ENCODE peak calls at places on chromosome 12, in ten cellular contexts. U, S, R, L, E, Q, M, K, I and C are unnamed samples.
A peak's percentile ranks its signal among the peaks of the same experiment; 100 is the strongest.

GRCh38 chr12:104792570-104792969 is 165.5 kb downstream of the SLC41A2 start:
- DNase-seq in U (peak; percentile 47), S (no peak), R (peak; percentile 96), L (no peak), E (no peak), Q (peak; percentile 35), M (no peak), K (peak; percentile 39), I (peak; percentile 60), C (peak; percentile 93)

GRCh38 chr12:90627180-90627896 is 327.6 kb downstream of the CCER1 start:
- DNase-seq in U (no peak), S (no peak), R (peak; percentile 80), L (no peak), E (no peak), Q (no peak), M (peak; percentile 6), K (no peak), I (no peak), C (peak; percentile 47)

GRCh38 chr12:130873106-130873795 is 1.4 kb downstream of the RAN start:
- DNase-seq in U (no peak), S (no peak), R (peak; percentile 12), L (no peak), E (no peak), Q (no peak), M (no peak), K (no peak), I (no peak), C (no peak)

GRCh38 chr12:75939016-75939642 is 92.4 kb downstream of the PHLDA1 start:
- DNase-seq in U (no peak), S (no peak), R (no peak), L (no peak), E (no peak), Q (no peak), M (no peak), K (no peak), I (no peak), C (no peak)

GRCh38 chr12:62215506-62215905 is 44.7 kb upstream of the USP15 start:
- DNase-seq in U (no peak), S (no peak), R (no peak), L (no peak), E (no peak), Q (no peak), M (no peak), K (no peak), I (no peak), C (no peak)

GRCh38 chr12:25959069-25959961 is 833 bp downstream of the RASSF8 start:
- DNase-seq in U (peak; percentile 15), S (no peak), R (peak; percentile 91), L (peak; percentile 49), E (no peak), Q (no peak), M (peak; percentile 83), K (no peak), I (no peak), C (peak; percentile 86)

GRCh38 chr12:110270125-110270962 is 10.7 kb upstream of the ATP2A2 start:
- DNase-seq in U (no peak), S (no peak), R (peak; percentile 81), L (peak; percentile 60), E (no peak), Q (no peak), M (no peak), K (no peak), I (peak; percentile 42), C (peak; percentile 51)

GRCh38 chr12:18414671-18415070 is 153.4 kb downstream of the PIK3C2G start:
- DNase-seq in U (no peak), S (no peak), R (no peak), L (no peak), E (no peak), Q (no peak), M (no peak), K (no peak), I (no peak), C (no peak)

GRCh38 chr12:75913502-75914110 is 118.0 kb downstream of the PHLDA1 start:
- DNase-seq in U (no peak), S (no peak), R (no peak), L (peak; percentile 37), E (no peak), Q (no peak), M (no peak), K (no peak), I (no peak), C (no peak)

GRCh38 chr12:56158926-56159461 is 835 bp downstream of the MYL6 start:
- DNase-seq in U (peak; percentile 69), S (peak; percentile 46), R (peak; percentile 58), L (peak; percentile 88), E (peak; percentile 34), Q (peak; percentile 37), M (peak; percentile 89), K (no peak), I (no peak), C (peak; percentile 70)

GRCh38 chr12:50618864-50619609 is 114.3 kb downstream of the DIP2B start:
- DNase-seq in U (no peak), S (no peak), R (peak; percentile 15), L (no peak), E (no peak), Q (peak; percentile 82), M (no peak), K (peak; percentile 66), I (no peak), C (peak; percentile 69)

GRCh38 chr12:53575502-53576264 is 50.5 kb downstream of the ATF7 start:
- DNase-seq in U (no peak), S (no peak), R (peak; percentile 90), L (no peak), E (no peak), Q (no peak), M (no peak), K (no peak), I (no peak), C (peak; percentile 59)

GRCh38 chr12:104958946-104959841 is 1.1 kb upstream of the SLC41A2 start:
- DNase-seq in U (no peak), S (no peak), R (peak; percentile 70), L (no peak), E (no peak), Q (no peak), M (no peak), K (no peak), I (no peak), C (peak; percentile 56)

DNA sequence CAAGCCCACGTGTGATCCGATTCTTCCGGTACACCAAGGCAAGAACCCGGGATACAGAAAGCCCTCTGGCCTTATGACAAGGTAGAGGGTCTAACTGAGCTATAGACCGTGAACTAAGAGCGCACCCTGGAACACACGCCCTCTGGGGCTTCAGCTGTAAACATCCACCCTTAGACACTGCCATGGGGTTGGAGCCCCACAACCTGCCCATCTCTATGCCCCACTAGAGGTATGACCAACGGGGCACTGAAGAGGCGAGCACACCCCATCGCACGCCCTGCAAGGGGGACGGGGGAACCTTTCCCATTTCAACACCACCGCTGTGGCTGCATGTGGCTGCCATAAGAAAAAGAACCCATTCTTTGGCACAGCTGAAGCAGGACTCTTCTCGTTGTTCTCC is 1206.0 kb upstream of the TMEM132C start:
- DNase-seq in U (no peak), S (no peak), R (no peak), L (no peak), E (no peak), Q (no peak), M (no peak), K (no peak), I (no peak), C (no peak)
- H3K4me3 ChIP-seq in U (no peak overlapping the region), S (no peak overlapping the region), R (no peak overlapping the region), L (no peak overlapping the region), E (no peak overlapping the region), Q (no peak overlapping the region), M (no peak overlapping the region), K (peak overlapping the region; percentile 50), I (no peak overlapping the region), C (no peak overlapping the region)

GRCh38 chr12:14892726-14893442 is 7.2 kb upstream of the MGP start:
- DNase-seq in U (peak; percentile 12), S (no peak), R (peak; percentile 71), L (peak; percentile 45), E (no peak), Q (no peak), M (no peak), K (no peak), I (no peak), C (peak; percentile 11)
- TF ChIP-seq CTCF in U (no peak), S (no peak), R (peak; percentile 33), L (peak; percentile 30), E (no peak), Q (no peak), M (no peak), K (no peak), I (peak; percentile 6), C (peak; percentile 2)

GRCh38 chr12:58917699-58918334 is 2.5 kb downstream of the LRIG3 start:
- DNase-seq in U (no peak), S (no peak), R (no peak), L (no peak), E (no peak), Q (no peak), M (no peak), K (no peak), I (no peak), C (peak; percentile 53)

GRCh38 chr12:58919271-58920101 is 818 bp downstream of the LRIG3 start:
- DNase-seq in U (no peak), S (no peak), R (peak; percentile 60), L (no peak), E (no peak), Q (no peak), M (no peak), K (no peak), I (no peak), C (peak; percentile 61)

GRCh38 chr12:58920102-58920955 is at the start of gene LRIG3:
- DNase-seq in U (peak; percentile 53), S (no peak), R (peak; percentile 86), L (peak; percentile 89), E (no peak), Q (peak; percentile 55), M (peak; percentile 90), K (peak; percentile 59), I (no peak), C (peak; percentile 96)

GRCh38 chr12:58916891-58917570 is 3.3 kb downstream of the LRIG3 start:
- DNase-seq in U (no peak), S (no peak), R (peak; percentile 91), L (no peak), E (no peak), Q (no peak), M (no peak), K (no peak), I (no peak), C (peak; percentile 78)

GRCh38 chr12:58918475-58918874 is 1.8 kb downstream of the LRIG3 start:
- DNase-seq in U (no peak), S (no peak), R (peak; percentile 36), L (no peak), E (no peak), Q (no peak), M (no peak), K (no peak), I (no peak), C (peak; percentile 23)
- H3K4me3 ChIP-seq in U (peak overlapping the region; percentile 81), S (no peak overlapping the region), R (peak overlapping the region; percentile 83), L (peak overlapping the region; percentile 71), E (no peak overlapping the region), Q (peak overlapping the region; percentile 61), M (peak overlapping the region; percentile 66), K (no peak overlapping the region), I (peak overlapping the region; percentile 74), C (peak overlapping the region; percentile 77)

GRCh38 chr12:22978962-22979361 is 354.0 kb downstream of the ETNK1 start:
- DNase-seq in U (no peak), S (no peak), R (peak; percentile 98), L (no peak), E (no peak), Q (peak; percentile 80), M (no peak), K (no peak), I (peak; percentile 43), C (peak; percentile 93)
- TF ChIP-seq CTCF in U (no peak), S (no peak), R (no peak), L (no peak), E (no peak), Q (no peak), M (no peak), K (no peak), I (no peak), C (no peak)